ENCODE peak calls at places on chromosomes 4 and X, in eight cellular contexts. One of them, this sample, is unnamed. For H3K9me3, the result is how much of the 10 kb centered on the place peaks cover.

GRCh38 chrX:40474205-40474626 is 106.6 kb upstream of the ATP6AP2 start:
- DNase-seq in fibroblast of lung: peak
- DNase-seq in transverse colon: no peak
- DNase-seq in mucosa of descending colon: no peak
- DNase-seq in pancreas: peak
- DNase-seq in adrenal gland: no peak
- DNase-seq in gastrocnemius medialis: no peak
- DNase-seq in suprapubic skin: no peak
- DNase-seq in this sample: no peak

GRCh38 chr4:26010266-26010665 is 96.2 kb downstream of the SMIM20 start:
- DNase-seq in transverse colon: no peak
- DNase-seq in fibroblast of lung: peak
- DNase-seq in suprapubic skin: no peak
- DNase-seq in pancreas: no peak
- DNase-seq in gastrocnemius medialis: no peak
- DNase-seq in adrenal gland: no peak
- DNase-seq in mucosa of descending colon: no peak
- DNase-seq in this sample: no peak

GRCh38 chr4:2071912-2072867 is 13.1 kb downstream of the NAT8L start:
- DNase-seq in gastrocnemius medialis: no peak
- DNase-seq in pancreas: peak
- DNase-seq in mucosa of descending colon: peak
- DNase-seq in fibroblast of lung: no peak
- DNase-seq in suprapubic skin: peak
- DNase-seq in adrenal gland: no peak
- DNase-seq in transverse colon: no peak
- DNase-seq in this sample: no peak

GRCh38 chr4:78558421-78558820 is 6.9 kb downstream of the ANXA3 start:
- DNase-seq in fibroblast of lung: no peak
- DNase-seq in gastrocnemius medialis: no peak
- DNase-seq in mucosa of descending colon: no peak
- DNase-seq in suprapubic skin: no peak
- DNase-seq in adrenal gland: no peak
- DNase-seq in pancreas: no peak
- DNase-seq in transverse colon: no peak
- DNase-seq in this sample: no peak

GRCh38 chrX:130682990-130683389 is 220.0 kb downstream of the ENOX2 start:
- DNase-seq in transverse colon: no peak
- DNase-seq in pancreas: no peak
- DNase-seq in mucosa of descending colon: no peak
- DNase-seq in fibroblast of lung: peak
- DNase-seq in gastrocnemius medialis: no peak
- DNase-seq in adrenal gland: no peak
- DNase-seq in suprapubic skin: no peak
- DNase-seq in this sample: no peak

GRCh38 chr4:168183717-168184571 is 91.6 kb downstream of the ANXA10 start:
- DNase-seq in gastrocnemius medialis: no peak
- DNase-seq in mucosa of descending colon: no peak
- DNase-seq in suprapubic skin: no peak
- DNase-seq in transverse colon: no peak
- DNase-seq in pancreas: no peak
- DNase-seq in fibroblast of lung: peak
- DNase-seq in adrenal gland: peak
- DNase-seq in this sample: no peak

GRCh38 chrX:100407147-100407783 is 2.8 kb downstream of the PCDH19 start:
- DNase-seq in pancreas: peak
- DNase-seq in adrenal gland: no peak
- DNase-seq in mucosa of descending colon: no peak
- DNase-seq in fibroblast of lung: no peak
- DNase-seq in gastrocnemius medialis: no peak
- DNase-seq in transverse colon: no peak
- DNase-seq in suprapubic skin: no peak
- DNase-seq in this sample: no peak

GRCh38 chrX:104112326-104112951 is at the start of gene ZCCHC18:
- DNase-seq in suprapubic skin: peak
- DNase-seq in mucosa of descending colon: peak
- DNase-seq in adrenal gland: peak
- DNase-seq in gastrocnemius medialis: no peak
- DNase-seq in fibroblast of lung: peak
- DNase-seq in transverse colon: peak
- DNase-seq in pancreas: peak
- DNase-seq in this sample: peak

GRCh38 chr4:167233523-167234387 is 539 bp downstream of the SPOCK3 start:
- DNase-seq in gastrocnemius medialis: no peak
- DNase-seq in fibroblast of lung: peak
- DNase-seq in suprapubic skin: no peak
- DNase-seq in adrenal gland: no peak
- DNase-seq in transverse colon: no peak
- DNase-seq in pancreas: no peak
- DNase-seq in mucosa of descending colon: no peak
- DNase-seq in this sample: no peak

GRCh38 chr4:186191266-186192067 is at the start of gene CYP4V2:
- DNase-seq in transverse colon: peak
- DNase-seq in gastrocnemius medialis: peak
- DNase-seq in fibroblast of lung: peak
- DNase-seq in pancreas: peak
- DNase-seq in adrenal gland: peak
- DNase-seq in mucosa of descending colon: peak
- DNase-seq in suprapubic skin: peak
- DNase-seq in this sample: peak

GRCh38 chr4:64564126-64564525 is 154.9 kb upstream of the TECRL start:
- DNase-seq in transverse colon: no peak
- DNase-seq in gastrocnemius medialis: no peak
- DNase-seq in pancreas: no peak
- DNase-seq in adrenal gland: no peak
- DNase-seq in fibroblast of lung: peak
- DNase-seq in suprapubic skin: no peak
- DNase-seq in mucosa of descending colon: no peak
- DNase-seq in this sample: no peak

GRCh38 chrX:96424007-96424406 is 260.6 kb upstream of the DIAPH2 start:
- DNase-seq in fibroblast of lung: no peak
- DNase-seq in pancreas: no peak
- DNase-seq in gastrocnemius medialis: no peak
- DNase-seq in transverse colon: no peak
- DNase-seq in suprapubic skin: no peak
- DNase-seq in mucosa of descending colon: no peak
- DNase-seq in adrenal gland: no peak
- DNase-seq in this sample: no peak

GRCh38 chr4:85909851-85910250 is 434.9 kb downstream of the ARHGAP24 start:
- DNase-seq in pancreas: peak
- DNase-seq in mucosa of descending colon: peak
- DNase-seq in suprapubic skin: no peak
- DNase-seq in transverse colon: no peak
- DNase-seq in gastrocnemius medialis: no peak
- DNase-seq in adrenal gland: no peak
- DNase-seq in fibroblast of lung: no peak
- DNase-seq in this sample: no peak

GRCh38 chrX:150018931-150019331 is 80.6 kb upstream of the EOLA2 start:
- DNase-seq in mucosa of descending colon: no peak
- DNase-seq in fibroblast of lung: peak
- DNase-seq in transverse colon: no peak
- DNase-seq in pancreas: no peak
- DNase-seq in gastrocnemius medialis: no peak
- DNase-seq in suprapubic skin: no peak
- DNase-seq in adrenal gland: no peak
- DNase-seq in this sample: no peak

GRCh38 chr4:33323393-33323792 is 2603.2 kb downstream of the PCDH7 start:
- DNase-seq in mucosa of descending colon: no peak
- DNase-seq in suprapubic skin: no peak
- DNase-seq in gastrocnemius medialis: no peak
- DNase-seq in transverse colon: no peak
- DNase-seq in pancreas: no peak
- DNase-seq in adrenal gland: no peak
- DNase-seq in fibroblast of lung: no peak
- DNase-seq in this sample: no peak

GRCh38 chr4:56215901-56216300 is 171.4 kb downstream of the AASDH start:
- DNase-seq in transverse colon: peak
- DNase-seq in fibroblast of lung: peak
- DNase-seq in pancreas: no peak
- DNase-seq in gastrocnemius medialis: no peak
- DNase-seq in suprapubic skin: no peak
- DNase-seq in adrenal gland: peak
- DNase-seq in mucosa of descending colon: peak
- DNase-seq in this sample: no peak

DNA sequence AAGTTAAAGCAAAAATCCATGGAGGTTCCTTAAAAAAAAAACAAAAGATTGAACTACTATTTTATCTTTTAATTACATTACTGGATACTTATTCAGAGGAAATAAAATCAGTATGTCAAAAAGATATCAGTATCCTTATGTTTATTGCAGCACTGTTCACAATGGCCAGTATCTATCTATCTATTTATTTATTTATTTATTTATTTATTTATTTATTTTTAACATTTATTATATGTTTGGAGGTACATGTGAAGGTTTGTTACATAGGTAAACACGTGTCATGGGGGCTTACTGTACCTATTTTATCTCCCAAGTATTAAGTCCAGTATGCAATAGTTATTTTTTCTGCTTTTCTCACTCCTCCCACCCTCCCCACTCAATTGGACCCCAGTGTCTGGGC is 881.1 kb upstream of the POU3F4 start:
- DNase-seq in gastrocnemius medialis: no peak
- DNase-seq in suprapubic skin: no peak
- DNase-seq in mucosa of descending colon: no peak
- DNase-seq in fibroblast of lung: no peak
- DNase-seq in pancreas: no peak
- DNase-seq in transverse colon: no peak
- DNase-seq in adrenal gland: no peak
- DNase-seq in this sample: no peak
- H3K9me3 ChIP-seq in gastrocnemius medialis: under half
- H3K9me3 ChIP-seq in suprapubic skin: under half
- H3K9me3 ChIP-seq in mucosa of descending colon: under half
- H3K9me3 ChIP-seq in fibroblast of lung: under half
- H3K9me3 ChIP-seq in pancreas: under half
- H3K9me3 ChIP-seq in transverse colon: under half
- H3K9me3 ChIP-seq in adrenal gland: under half
- H3K9me3 ChIP-seq in this sample: under half

GRCh38 chr4:175986-176385 is 51.7 kb downstream of the ZNF718 start:
- DNase-seq in suprapubic skin: no peak
- DNase-seq in pancreas: no peak
- DNase-seq in adrenal gland: no peak
- DNase-seq in fibroblast of lung: no peak
- DNase-seq in mucosa of descending colon: no peak
- DNase-seq in gastrocnemius medialis: no peak
- DNase-seq in transverse colon: no peak
- DNase-seq in this sample: no peak

GRCh38 chr4:176995-177394 is 52.7 kb downstream of the ZNF718 start:
- DNase-seq in gastrocnemius medialis: no peak
- DNase-seq in pancreas: no peak
- DNase-seq in suprapubic skin: no peak
- DNase-seq in fibroblast of lung: no peak
- DNase-seq in mucosa of descending colon: no peak
- DNase-seq in transverse colon: no peak
- DNase-seq in adrenal gland: no peak
- DNase-seq in this sample: no peak

GRCh38 chr4:173666-174314 is 49.5 kb downstream of the ZNF718 start:
- DNase-seq in suprapubic skin: no peak
- DNase-seq in mucosa of descending colon: no peak
- DNase-seq in pancreas: no peak
- DNase-seq in adrenal gland: no peak
- DNase-seq in transverse colon: no peak
- DNase-seq in fibroblast of lung: no peak
- DNase-seq in gastrocnemius medialis: no peak
- DNase-seq in this sample: no peak
- H3K9me3 ChIP-seq in suprapubic skin: half or more
- H3K9me3 ChIP-seq in mucosa of descending colon: half or more
- H3K9me3 ChIP-seq in pancreas: under half
- H3K9me3 ChIP-seq in adrenal gland: half or more
- H3K9me3 ChIP-seq in transverse colon: half or more
- H3K9me3 ChIP-seq in fibroblast of lung: under half
- H3K9me3 ChIP-seq in gastrocnemius medialis: under half
- H3K9me3 ChIP-seq in this sample: under half

GRCh38 chr4:661856-662761 is 12.0 kb downstream of the ATP5ME start:
- DNase-seq in suprapubic skin: peak
- DNase-seq in mucosa of descending colon: peak
- DNase-seq in transverse colon: peak
- DNase-seq in pancreas: no peak
- DNase-seq in fibroblast of lung: no peak
- DNase-seq in gastrocnemius medialis: no peak
- DNase-seq in adrenal gland: no peak
- DNase-seq in this sample: no peak
- H3K9me3 ChIP-seq in suprapubic skin: under half
- H3K9me3 ChIP-seq in mucosa of descending colon: under half
- H3K9me3 ChIP-seq in transverse colon: under half
- H3K9me3 ChIP-seq in pancreas: under half
- H3K9me3 ChIP-seq in fibroblast of lung: under half
- H3K9me3 ChIP-seq in gastrocnemius medialis: under half
- H3K9me3 ChIP-seq in adrenal gland: under half
- H3K9me3 ChIP-seq in this sample: under half

DNA sequence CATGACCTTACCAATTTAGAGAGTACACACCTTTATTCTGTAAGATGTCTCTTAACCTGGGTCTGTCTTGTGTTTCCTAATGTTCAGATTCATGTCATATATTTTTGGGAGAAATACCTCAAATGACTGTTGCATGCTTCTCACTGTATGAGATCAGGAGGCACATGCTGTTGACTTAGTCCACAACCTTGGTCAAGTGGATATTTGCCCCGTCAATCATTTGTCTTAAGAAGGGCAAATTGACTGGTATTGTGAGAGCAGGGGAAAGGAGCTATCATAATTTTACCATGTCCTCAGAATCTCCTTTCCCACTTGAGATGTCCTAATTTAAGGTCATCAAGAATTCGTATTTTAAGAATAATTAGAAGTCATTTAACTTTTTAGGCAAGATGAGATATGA is 11.0 kb downstream of the NUDT9 start:
- DNase-seq in transverse colon: no peak
- DNase-seq in suprapubic skin: no peak
- DNase-seq in mucosa of descending colon: no peak
- DNase-seq in gastrocnemius medialis: no peak
- DNase-seq in pancreas: no peak
- DNase-seq in adrenal gland: no peak
- DNase-seq in fibroblast of lung: no peak
- DNase-seq in this sample: no peak
- H3K9me3 ChIP-seq in transverse colon: under half
- H3K9me3 ChIP-seq in suprapubic skin: under half
- H3K9me3 ChIP-seq in mucosa of descending colon: under half
- H3K9me3 ChIP-seq in gastrocnemius medialis: under half
- H3K9me3 ChIP-seq in pancreas: under half
- H3K9me3 ChIP-seq in adrenal gland: under half
- H3K9me3 ChIP-seq in fibroblast of lung: under half
- H3K9me3 ChIP-seq in this sample: under half

This sample was measured in T-helper 17 cell.